ENCODE peak calls at places on chromosomes 16 and 17, in ten cellular contexts. S, L, C, H, G, K, J, Z, N and X are unnamed samples.

GRCh38 chr16:3553138-3553923 is 23.9 kb downstream of the NLRC3 start:
- DNase-seq in L (no peak), Z (no peak), G (no peak), K (no peak), S (no peak), N (no peak), C (no peak), H (no peak), J (no peak), X (no peak)

GRCh38 chr17:62627219-62627903 is at the start of gene MRC2:
- DNase-seq in N (no peak), J (peak), Z (no peak), S (peak), K (peak), H (peak), C (peak), L (no peak), G (peak), X (peak)

GRCh38 chr17:12485361-12485911 is 180.3 kb upstream of the MYOCD start:
- DNase-seq in S (no peak), K (no peak), G (no peak), L (no peak), N (no peak), Z (no peak), J (no peak), C (no peak), H (no peak), X (no peak)

GRCh38 chr17:60134396-60135159 is 15.2 kb upstream of the CA4 start:
- DNase-seq in L (no peak), S (no peak), K (peak), J (peak), G (peak), H (no peak), C (no peak), N (no peak), Z (peak), X (peak)

GRCh38 chr16:85839681-85840240 is 40.3 kb downstream of the COX4I1 start:
- DNase-seq in Z (no peak), S (no peak), N (no peak), H (no peak), K (no peak), L (no peak), C (no peak), J (no peak), G (no peak), X (no peak)

GRCh38 chr16:51490866-51491265 is 339.8 kb upstream of the SALL1 start:
- DNase-seq in G (no peak), K (no peak), H (no peak), Z (no peak), C (no peak), L (no peak), S (no peak), J (no peak), N (no peak), X (no peak)

GRCh38 chr16:67137605-67138004 is 13.2 kb downstream of the B3GNT9 start:
- DNase-seq in S (no peak), H (no peak), C (no peak), J (no peak), Z (no peak), K (no peak), L (no peak), N (no peak), G (peak), X (no peak)

GRCh38 chr17:45775148-45775547 is 9.0 kb upstream of the CRHR1 start:
- DNase-seq in G (peak), Z (peak), L (no peak), S (no peak), K (peak), C (no peak), J (no peak), N (no peak), H (no peak), X (no peak)

GRCh38 chr16:90018297-90019200 is 707 bp downstream of the DBNDD1 start:
- DNase-seq in Z (peak), H (no peak), N (no peak), L (no peak), K (peak), G (no peak), J (no peak), C (no peak), S (no peak), X (no peak)

GRCh38 chr17:56597495-56597990 is 4.0 kb downstream of the NOG start:
- DNase-seq in C (peak), S (no peak), L (no peak), N (no peak), H (no peak), G (peak), J (peak), K (peak), Z (no peak), X (peak)